ENCODE peak calls at places on chromosomes 16 and 17, in four cellular contexts. Y is astrocyte of the cerebellum, N is mesenteric fat pad, L is A172. A is an unnamed sample.

GRCh38 chr16:86382067-86382773 is 128.1 kb upstream of the FOXF1 start:
- DNase-seq in L (no peak), N (peak; percentile 88), Y (no peak), A (no peak)

GRCh38 chr16:85945424-85945751 is 46.4 kb downstream of the IRF8 start:
- DNase-seq in Y (no peak), L (no peak), N (no peak), A (no peak)

GRCh38 chr16:56617212-56618085 is 8.1 kb upstream of the MT1E start:
- DNase-seq in N (peak; percentile 92), Y (no peak), L (no peak), A (no peak)

GRCh38 chr17:42477173-42477572 is 18.5 kb downstream of the ATP6V0A1 start:
- DNase-seq in L (no peak), Y (no peak), N (no peak), A (no peak)

GRCh38 chr16:72094266-72094610 is 591 bp downstream of the DHX38 start:
- DNase-seq in Y (no peak), L (no peak), N (no peak), A (no peak)

GRCh38 chr16:24950275-24950674 is 64.9 kb downstream of the ARHGAP17 start:
- DNase-seq in Y (peak; percentile 32), L (peak; percentile 69), N (no peak), A (peak; percentile 21)

GRCh38 chr16:80997139-80997798 is 9.4 kb downstream of the CMC2 start:
- DNase-seq in N (no peak), L (no peak), Y (no peak), A (no peak)

GRCh38 chr16:17921357-17921978 is 415.1 kb downstream of the NPIPA8 start:
- DNase-seq in L (no peak), Y (no peak), N (no peak), A (no peak)

GRCh38 chr17:81536299-81537290 is 8.4 kb downstream of the FSCN2 start:
- DNase-seq in Y (no peak), N (no peak), L (no peak), A (no peak)

GRCh38 chr17:81142301-81143199 is 22.8 kb upstream of the PVALEF start:
- DNase-seq in Y (peak; percentile 33), N (no peak), L (peak; percentile 70), A (peak; percentile 29)

GRCh38 chr17:66441012-66441703 is 138.7 kb downstream of the PRKCA start:
- DNase-seq in N (no peak), L (peak; percentile 18), Y (no peak), A (no peak)

GRCh38 chr16:64627781-64628180 is 494.1 kb downstream of the CDH11 start:
- DNase-seq in N (no peak), L (peak; percentile 4), Y (no peak), A (no peak)

GRCh38 chr16:51129105-51129504 is 22.0 kb downstream of the SALL1 start:
- DNase-seq in L (no peak), N (no peak), Y (no peak), A (no peak)